ENCODE peak calls at places on chromosomes 13 and 19, in six cellular contexts. Z, C, S, U, X and R are unnamed samples.

GRCh38 chr13:48094404-48094780 is 512 bp downstream of the MED4 start:
- DNase-seq in Z (no peak), C (no peak), S (no peak), U (no peak), X (no peak), R (no peak)

GRCh38 chr13:114043421-114044053 is 69.7 kb upstream of the C13orf46 start:
- DNase-seq in Z (peak; percentile 49), C (no peak), S (peak; percentile 55), U (peak; percentile 65), X (peak; percentile 83), R (no peak)

GRCh38 chr13:74325106-74325505 is 190.9 kb upstream of the KLF12 start:
- DNase-seq in Z (no peak), C (peak; percentile 9), S (no peak), U (peak; percentile 62), X (peak; percentile 89), R (no peak)

GRCh38 chr13:113187263-113187669 is 21.2 kb downstream of the PCID2 start:
- DNase-seq in Z (peak; percentile 62), C (peak; percentile 99), S (peak; percentile 33), U (peak; percentile 84), X (peak; percentile 100), R (no peak)

GRCh38 chr19:35671818-35672217 is 5.5 kb downstream of the UPK1A start:
- DNase-seq in Z (no peak), C (no peak), S (no peak), U (peak; percentile 45), X (no peak), R (no peak)

GRCh38 chr19:50718255-50719118 is 1.1 kb downstream of the SHANK1 start:
- DNase-seq in Z (no peak), C (no peak), S (no peak), U (no peak), X (no peak), R (peak; percentile 79)

GRCh38 chr13:105567951-105568510 is 967.4 kb downstream of the EFNB2 start:
- DNase-seq in Z (no peak), C (no peak), S (no peak), U (no peak), X (no peak), R (no peak)

GRCh38 chr19:47110521-47111080 is 3.0 kb downstream of the ZC3H4 start:
- DNase-seq in Z (no peak), C (no peak), S (no peak), U (no peak), X (no peak), R (no peak)

GRCh38 chr13:20901668-20902437 is 693 bp downstream of the XPO4 start:
- DNase-seq in Z (no peak), C (peak; percentile 34), S (no peak), U (peak; percentile 71), X (no peak), R (peak; percentile 8)

GRCh38 chr19:37855098-37855497 is 51.3 kb downstream of the WDR87 start:
- DNase-seq in Z (no peak), C (peak; percentile 39), S (no peak), U (no peak), X (peak; percentile 2), R (peak; percentile 22)

GRCh38 chr19:3699071-3699740 is 1.1 kb downstream of the PIP5K1C start:
- DNase-seq in Z (peak; percentile 45), C (peak; percentile 27), S (no peak), U (peak; percentile 48), X (no peak), R (peak; percentile 38)
- TF ChIP-seq CTCF in Z (no peak), C (no peak), S (no peak), U (no peak), X (no peak), R (no peak)

DNA sequence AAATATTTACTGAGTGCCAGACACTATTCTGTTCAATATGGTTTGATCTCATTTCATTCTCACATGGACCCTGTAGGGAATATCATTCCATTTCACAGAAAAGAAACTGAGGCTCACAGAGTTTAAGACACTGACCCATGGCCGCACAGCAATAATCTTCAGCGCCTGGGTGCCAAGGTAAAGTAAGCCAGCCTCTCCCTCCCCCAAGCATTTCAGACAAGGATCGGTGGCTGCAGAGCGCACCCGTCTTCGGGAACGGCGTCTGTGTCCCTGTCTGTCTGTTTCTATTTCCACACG is 4.3 kb upstream of the PDE4A start:
- DNase-seq in Z (no peak), C (no peak), S (no peak), U (no peak), X (no peak), R (no peak)
- H3K27ac ChIP-seq in Z (no peak overlapping the region), C (no peak overlapping the region), S (no peak overlapping the region), U (no peak overlapping the region), X (no peak overlapping the region), R (no peak overlapping the region)

GRCh38 chr19:40807147-40808020 is 8.4 kb downstream of the EGLN2 start:
- DNase-seq in Z (no peak), C (no peak), S (no peak), U (peak; percentile 78), X (no peak), R (no peak)
- TF ChIP-seq CTCF in Z (no peak), C (peak; percentile 48), S (peak; percentile 1), U (peak; percentile 37), X (peak; percentile 57), R (peak; percentile 6)

DNA sequence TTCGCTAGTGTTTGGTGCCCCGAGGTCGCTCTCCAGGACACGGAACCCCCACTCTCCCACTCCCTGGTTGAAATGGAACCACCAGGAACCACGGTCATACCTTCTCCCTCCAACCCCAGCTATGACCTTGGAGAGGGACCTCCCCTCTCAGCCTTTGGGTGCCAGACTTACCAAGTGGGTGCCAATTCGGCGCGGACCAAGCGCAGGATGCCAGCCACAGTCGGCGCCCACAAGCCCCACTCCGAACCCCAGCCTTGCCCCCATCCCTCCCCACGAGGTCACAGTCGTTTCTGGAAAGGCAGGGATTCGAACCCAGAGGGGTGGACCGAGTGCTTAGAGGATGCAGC is 910 bp downstream of the PDE4C start:
- DNase-seq in Z (no peak), C (no peak), S (no peak), U (no peak), X (no peak), R (no peak)
- H3K27ac ChIP-seq in Z (peak overlapping the region; percentile 17), C (no peak overlapping the region), S (no peak overlapping the region), U (no peak overlapping the region), X (no peak overlapping the region), R (no peak overlapping the region)

GRCh38 chr13:33349314-33349995 is 63.9 kb upstream of the STARD13 start:
- DNase-seq in Z (no peak), C (no peak), S (peak; percentile 24), U (no peak), X (peak; percentile 5), R (no peak)

GRCh38 chr13:33352520-33352919 is 67.0 kb upstream of the STARD13 start:
- DNase-seq in Z (no peak), C (no peak), S (no peak), U (no peak), X (no peak), R (no peak)

GRCh38 chr13:33349996-33350826 is 64.7 kb upstream of the STARD13 start:
- DNase-seq in Z (peak; percentile 25), C (peak; percentile 17), S (no peak), U (peak; percentile 44), X (peak; percentile 23), R (no peak)

GRCh38 chr13:33352023-33352422 is 66.5 kb upstream of the STARD13 start:
- DNase-seq in Z (no peak), C (no peak), S (no peak), U (peak; percentile 19), X (no peak), R (no peak)

GRCh38 chr13:33351324-33351723 is 65.8 kb upstream of the STARD13 start:
- DNase-seq in Z (no peak), C (peak; percentile 28), S (no peak), U (no peak), X (peak; percentile 62), R (no peak)
- TF ChIP-seq CTCF in Z (no peak), C (no peak), S (no peak), U (no peak), X (peak; percentile 40), R (no peak)

GRCh38 chr19:2500861-2501260 is 24.9 kb downstream of the GADD45B start:
- DNase-seq in Z (no peak), C (no peak), S (no peak), U (no peak), X (no peak), R (no peak)

GRCh38 chr19:2509096-2509495 is 33.2 kb downstream of the GADD45B start:
- DNase-seq in Z (no peak), C (no peak), S (no peak), U (no peak), X (no peak), R (no peak)

GRCh38 chr19:2507109-2507508 is 31.2 kb downstream of the GADD45B start:
- DNase-seq in Z (no peak), C (no peak), S (no peak), U (peak; percentile 73), X (peak; percentile 60), R (no peak)

GRCh38 chr19:2500157-2500556 is 24.2 kb downstream of the GADD45B start:
- DNase-seq in Z (no peak), C (no peak), S (no peak), U (no peak), X (no peak), R (no peak)

DNA sequence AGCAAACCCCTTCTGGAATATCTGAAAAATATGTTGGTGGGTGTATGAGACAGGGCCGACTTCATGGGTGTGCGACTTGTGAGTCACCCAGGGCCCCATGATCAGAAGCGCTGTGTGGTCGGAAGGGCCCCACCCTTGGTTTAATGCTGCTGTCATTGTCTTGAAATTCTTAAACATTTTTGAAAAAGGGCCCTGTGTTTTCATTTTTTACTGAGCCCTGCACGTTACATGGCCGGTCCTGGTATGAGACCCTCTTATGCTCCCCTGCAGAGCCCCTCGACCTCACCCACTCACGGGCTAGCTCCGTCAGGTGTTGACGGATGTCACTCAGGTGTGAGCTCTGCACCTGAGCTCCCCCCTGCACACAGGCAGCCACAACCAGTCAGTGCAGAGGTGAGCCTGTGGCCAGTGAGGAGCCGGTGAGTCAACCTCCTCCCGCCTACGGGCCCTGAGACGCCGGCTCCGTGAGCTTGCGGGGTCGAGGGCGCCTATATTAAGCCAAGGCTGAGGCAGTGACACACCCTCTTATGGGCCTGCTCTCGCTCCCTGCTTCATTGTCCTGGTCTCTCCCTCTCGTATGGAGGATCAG is 27.7 kb downstream of the GADD45B start:
- DNase-seq in Z (no peak), C (peak; percentile 69), S (no peak), U (peak; percentile 88), X (peak; percentile 75), R (no peak)
- H3K27ac ChIP-seq in Z (no peak overlapping the region), C (no peak overlapping the region), S (no peak overlapping the region), U (peak overlapping the region; percentile 68), X (peak overlapping the region; percentile 84), R (no peak overlapping the region)

GRCh38 chr13:51251480-51251879 is 29.3 kb downstream of the FAM124A start:
- DNase-seq in Z (no peak), C (no peak), S (no peak), U (no peak), X (no peak), R (no peak)
- TF ChIP-seq CTCF in Z (no peak), C (no peak), S (no peak), U (no peak), X (no peak), R (no peak)